ENCODE peak calls at places on chromosomes 5 and 9, in five cellular contexts. C is stimulated activated CD8-positive, alpha-beta memory T cell treated with anti-CD3 and anti-CD28 coated beads, Interleukin-7, amount 100 ng/mL, for 1 hour; D is effector CD4-positive, alpha-beta T cell; S is H54; V is SW480. F is an unnamed sample.

GRCh38 chr5:170121321-170121720 is 15.6 kb downstream of the FOXI1 start:
- DNase-seq in C (no peak), D (no peak), S (no peak), V (no peak), F (peak)

GRCh38 chr9:131348631-131349521 is 45.0 kb upstream of the PRRC2B start:
- DNase-seq in C (no peak), D (no peak), S (no peak), V (no peak), F (no peak)

GRCh38 chr5:173746050-173746449 is 129.6 kb upstream of the BOD1 start:
- DNase-seq in C (no peak), D (no peak), S (no peak), V (peak), F (peak)

GRCh38 chr9:107751522-107752235 is 262.1 kb upstream of the KLF4 start:
- DNase-seq in C (no peak), D (no peak), S (no peak), V (peak), F (peak)

GRCh38 chr9:121972501-121972981 is 120.6 kb downstream of the TTLL11 start:
- DNase-seq in C (no peak), D (no peak), S (peak), V (no peak), F (peak)

GRCh38 chr9:74775401-74775800 is 112.3 kb downstream of the TRPM6 start:
- DNase-seq in C (no peak), D (no peak), S (no peak), V (no peak), F (no peak)

GRCh38 chr5:143224672-143225071 is 178.8 kb downstream of the NR3C1 start:
- DNase-seq in C (no peak), D (no peak), S (no peak), V (no peak), F (no peak)

GRCh38 chr5:143836161-143836725 is 24.3 kb downstream of the HMHB1 start:
- DNase-seq in C (no peak), D (no peak), S (no peak), V (no peak), F (no peak)

GRCh38 chr5:655406-655805 is 37.7 kb downstream of the TPPP start:
- DNase-seq in C (no peak), D (no peak), S (no peak), V (no peak), F (no peak)

GRCh38 chr5:65880673-65881072 is 45.7 kb upstream of the ERBIN start:
- DNase-seq in C (no peak), D (no peak), S (no peak), V (no peak), F (no peak)

GRCh38 chr9:128554155-128554862 is 1.9 kb downstream of the SPTAN1 start:
- DNase-seq in C (no peak), D (no peak), S (peak), V (peak), F (peak)

GRCh38 chr5:90434116-90434714 is 24.7 kb upstream of the CETN3 start:
- DNase-seq in C (peak), D (peak), S (no peak), V (peak), F (no peak)

GRCh38 chr9:75775966-75776691 is 114.3 kb upstream of the PCSK5 start:
- DNase-seq in C (no peak), D (no peak), S (no peak), V (no peak), F (no peak)

GRCh38 chr9:114806571-114806970 is 732 bp upstream of the TNFSF15 start:
- DNase-seq in C (no peak), D (no peak), S (no peak), V (no peak), F (no peak)